ENCODE peak calls at places on chromosome 5, in nine cellular contexts. C is choroid plexus epithelial cell, T is mammary epithelial cell, P is HCT116, A is Peyer's patch, R is cardiac fibroblast, L is heart left ventricle, J is breast epithelium, D is AG04450. K is an unnamed sample.

GRCh38 chr5:54874337-54875021 is 110.9 kb downstream of the ESM1 start:
- DNase-seq in C (peak; percentile 68), T (peak; percentile 21), P (no peak), A (no peak), R (peak; percentile 30), L (no peak), J (no peak), D (no peak), K (peak; percentile 43)

GRCh38 chr5:117731445-117731844 is 1156.8 kb upstream of the SEMA6A start:
- DNase-seq in C (peak; percentile 35), T (no peak), P (no peak), A (no peak), R (no peak), L (no peak), J (no peak), D (no peak), K (peak; percentile 4)

GRCh38 chr5:54315736-54316135 is 5.4 kb upstream of the ARL15 start:
- DNase-seq in C (no peak), T (no peak), P (no peak), A (no peak), R (no peak), L (no peak), J (no peak), D (no peak), K (no peak)

GRCh38 chr5:87751801-87752200 is 339.1 kb upstream of the CCNH start:
- DNase-seq in C (no peak), T (peak; percentile 8), P (no peak), A (no peak), R (no peak), L (no peak), J (no peak), D (no peak), K (no peak)

GRCh38 chr5:72302171-72302570 is 17.9 kb downstream of the MRPS27 start:
- DNase-seq in C (no peak), T (no peak), P (no peak), A (no peak), R (no peak), L (no peak), J (no peak), D (no peak), K (no peak)

GRCh38 chr5:10507575-10508024 is 56.3 kb upstream of the ANKRD33B start:
- DNase-seq in C (no peak), T (no peak), P (no peak), A (no peak), R (no peak), L (no peak), J (no peak), D (no peak), K (no peak)

GRCh38 chr5:134460551-134460950 is 48.9 kb upstream of the CDKN2AIPNL start:
- DNase-seq in C (no peak), T (no peak), P (no peak), A (peak; percentile 48), R (peak; percentile 52), L (no peak), J (no peak), D (no peak), K (no peak)

GRCh38 chr5:9265391-9266287 is 280.2 kb downstream of the SEMA5A start:
- DNase-seq in C (peak; percentile 94), T (peak; percentile 93), P (no peak), A (no peak), R (peak; percentile 84), L (peak; percentile 27), J (peak; percentile 55), D (peak; percentile 91), K (peak; percentile 94)

GRCh38 chr5:142922223-142922952 is 152.2 kb downstream of the ARHGAP26 start:
- DNase-seq in C (peak; percentile 79), T (no peak), P (no peak), A (no peak), R (peak; percentile 72), L (no peak), J (no peak), D (no peak), K (peak; percentile 65)

GRCh38 chr5:40486437-40487270 is 193.1 kb upstream of the PTGER4 start:
- DNase-seq in C (peak; percentile 55), T (peak; percentile 81), P (no peak), A (peak; percentile 67), R (peak; percentile 32), L (no peak), J (no peak), D (no peak), K (peak; percentile 27)

GRCh38 chr5:9362600-9362999 is 183.3 kb downstream of the SEMA5A start:
- DNase-seq in C (no peak), T (no peak), P (no peak), A (no peak), R (no peak), L (no peak), J (no peak), D (no peak), K (no peak)

GRCh38 chr5:59770953-59771352 is 122.6 kb downstream of the PDE4D start:
- DNase-seq in C (no peak), T (no peak), P (no peak), A (no peak), R (no peak), L (no peak), J (no peak), D (no peak), K (no peak)

GRCh38 chr5:61538722-61539501 is 206.9 kb downstream of the ZSWIM6 start:
- DNase-seq in C (no peak), T (peak; percentile 2), P (no peak), A (no peak), R (no peak), L (no peak), J (no peak), D (no peak), K (no peak)

GRCh38 chr5:89087551-89088318 is 204.8 kb upstream of the MEF2C start:
- DNase-seq in C (no peak), T (no peak), P (no peak), A (no peak), R (no peak), L (no peak), J (no peak), D (no peak), K (no peak)

GRCh38 chr5:25099538-25099937 is 454.8 kb upstream of the CDH10 start:
- DNase-seq in C (no peak), T (no peak), P (no peak), A (no peak), R (no peak), L (no peak), J (no peak), D (no peak), K (no peak)

GRCh38 chr5:150144211-150144801 is 11.3 kb downstream of the PDGFRB start:
- DNase-seq in C (peak; percentile 90), T (no peak), P (no peak), A (no peak), R (peak; percentile 89), L (peak; percentile 84), J (no peak), D (peak; percentile 48), K (peak; percentile 76)

GRCh38 chr5:124740991-124741583 is 5.4 kb downstream of the ZNF608 start:
- DNase-seq in C (peak; percentile 37), T (peak; percentile 95), P (no peak), A (no peak), R (peak; percentile 23), L (no peak), J (no peak), D (no peak), K (peak; percentile 76)

GRCh38 chr5:147611483-147611882 is 101.6 kb upstream of the DPYSL3 start:
- DNase-seq in C (no peak), T (no peak), P (no peak), A (no peak), R (no peak), L (no peak), J (no peak), D (no peak), K (no peak)

GRCh38 chr5:68353624-68354023 is 138.1 kb downstream of the PIK3R1 start:
- DNase-seq in C (peak; percentile 62), T (no peak), P (no peak), A (no peak), R (peak; percentile 47), L (no peak), J (no peak), D (no peak), K (no peak)

GRCh38 chr5:176350416-176350815 is 11.1 kb downstream of the KIAA1191 start:
- DNase-seq in C (no peak), T (no peak), P (no peak), A (no peak), R (no peak), L (no peak), J (no peak), D (no peak), K (no peak)
- H3K4me3 ChIP-seq in C (no peak overlapping the region), T (no peak overlapping the region), P (no peak overlapping the region), A (no peak overlapping the region), R (no peak overlapping the region), L (no peak overlapping the region), J (no peak overlapping the region), D (no peak overlapping the region), K (no peak overlapping the region)

GRCh38 chr5:141245250-141245717 is at the start of gene PCDHB15:
- DNase-seq in C (no peak), T (peak; percentile 8), P (no peak), A (no peak), R (peak; percentile 10), L (peak; percentile 30), J (no peak), D (no peak), K (no peak)
- TF ChIP-seq CTCF in C (no peak), T (no peak), P (no peak), A (peak; percentile 8), R (no peak), L (peak; percentile 18), J (no peak), D (peak; percentile 21), K (no peak)

DNA sequence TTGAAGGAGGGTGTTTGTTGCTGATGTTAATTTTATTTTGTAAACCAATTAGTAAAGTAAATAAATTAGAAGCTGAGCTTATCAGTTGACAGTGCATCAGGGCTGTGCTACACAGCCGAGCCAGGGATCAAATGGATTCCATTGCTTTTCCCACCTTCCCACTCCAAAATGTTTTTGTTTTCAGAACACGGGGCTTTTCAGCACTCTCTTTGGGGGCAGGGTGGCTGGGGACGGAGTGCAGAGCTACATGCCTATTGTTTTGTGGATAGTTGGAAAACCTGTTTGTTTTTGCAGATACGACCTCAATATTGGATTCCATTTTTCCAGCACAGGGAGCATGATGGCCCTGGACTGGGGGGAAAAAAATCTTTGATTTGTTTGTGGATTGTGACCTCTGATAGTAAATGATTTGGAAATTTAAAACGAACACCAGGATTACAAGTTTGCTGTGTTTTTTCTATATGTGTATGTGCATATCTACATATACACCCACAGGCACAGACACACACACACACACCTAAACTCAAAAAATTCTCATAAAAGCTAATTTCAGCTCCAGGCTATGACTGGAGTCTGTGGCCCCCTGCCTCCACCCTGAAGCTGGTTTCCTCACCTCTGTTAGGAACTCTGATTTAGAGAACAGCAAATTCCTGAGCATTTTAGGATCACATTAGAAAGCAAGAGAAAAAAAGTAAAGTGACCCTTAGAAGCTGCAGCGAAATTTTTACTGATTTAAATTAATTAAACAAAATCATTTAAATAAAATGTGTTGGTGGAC is 371.7 kb upstream of the IRX2 start:
- DNase-seq in C (no peak), T (no peak), P (no peak), A (no peak), R (no peak), L (no peak), J (no peak), D (no peak), K (no peak)
- H3K4me3 ChIP-seq in C (no peak overlapping the region), T (no peak overlapping the region), P (no peak overlapping the region), A (no peak overlapping the region), R (no peak overlapping the region), L (no peak overlapping the region), J (no peak overlapping the region), D (no peak overlapping the region), K (no peak overlapping the region)

DNA sequence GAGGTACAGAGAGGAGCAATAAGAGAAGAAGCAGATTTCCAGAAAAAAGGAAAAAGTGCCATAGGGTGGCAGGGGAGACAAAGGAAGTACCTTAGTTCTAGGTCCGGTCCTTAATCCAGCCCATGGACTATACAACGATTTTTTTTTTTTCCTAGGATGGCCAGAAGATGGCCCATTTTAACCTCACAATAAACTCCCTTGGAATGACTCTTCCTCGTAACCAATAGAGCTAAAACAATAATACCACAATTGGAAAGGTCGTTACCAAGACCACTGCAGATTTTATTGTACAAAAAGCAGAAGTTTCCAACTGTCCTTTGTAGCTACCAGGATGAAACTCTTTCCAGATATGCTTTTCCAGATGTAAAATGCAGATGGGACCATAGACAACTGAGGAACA is 34.4 kb upstream of the SSBP2 start:
- DNase-seq in C (no peak), T (no peak), P (no peak), A (no peak), R (no peak), L (no peak), J (no peak), D (no peak), K (no peak)
- TF ChIP-seq CTCF in C (no peak), T (no peak), P (no peak), A (no peak), R (no peak), L (no peak), J (no peak), D (no peak), K (no peak)

K was measured in astrocyte of the spinal cord.